ENCODE peak calls at places on chromosome 21, in six cellular contexts. X is stomach, O is GM12878, T is A549, L is sigmoid colon, R is HepG2. C is an unnamed sample.

GRCh38 chr21:38401527-38401926 is 96.8 kb downstream of the ERG start:
- DNase-seq in X (no peak), L (no peak), O (no peak), T (no peak), R (no peak), C (no peak)

GRCh38 chr21:42160950-42161225 is 58.1 kb upstream of the ABCG1 start:
- DNase-seq in O (no peak), L (peak; percentile 19), T (no peak), R (peak; percentile 10), X (no peak), C (no peak)

GRCh38 chr21:17828223-17828622 is 9.1 kb upstream of the C21orf91 start:
- DNase-seq in O (no peak), X (no peak), R (no peak), L (no peak), T (no peak), C (no peak)

GRCh38 chr21:46509760-46510159 is 51.1 kb downstream of the DIP2A start:
- DNase-seq in X (peak; percentile 95), R (peak; percentile 87), L (no peak), T (peak; percentile 25), O (no peak), C (no peak)

GRCh38 chr21:23162213-23162946 is 2164.2 kb downstream of the NCAM2 start:
- DNase-seq in L (no peak), X (no peak), R (no peak), O (no peak), T (no peak), C (no peak)

GRCh38 chr21:14306143-14306907 is 76.6 kb downstream of the HSPA13 start:
- DNase-seq in T (no peak), O (no peak), R (no peak), X (no peak), L (no peak), C (no peak)

GRCh38 chr21:15408089-15408488 is 321.7 kb upstream of the USP25 start:
- DNase-seq in L (no peak), X (no peak), T (no peak), R (no peak), O (no peak), C (no peak)

GRCh38 chr21:41304068-41304720 is 12.4 kb upstream of the FAM3B start:
- DNase-seq in T (no peak), O (no peak), R (no peak), L (no peak), X (no peak), C (no peak)

GRCh38 chr21:37871121-37871862 is 45.0 kb downstream of the KCNJ6 start:
- DNase-seq in T (no peak), R (no peak), O (no peak), L (no peak), X (no peak), C (no peak)

GRCh38 chr21:29394051-29394450 is 95.3 kb downstream of the BACH1 start:
- DNase-seq in T (no peak), O (no peak), L (no peak), R (no peak), X (no peak), C (no peak)

GRCh38 chr21:39664586-39664985 is 51.8 kb downstream of the B3GALT5 start:
- DNase-seq in T (no peak), X (no peak), L (no peak), O (no peak), R (no peak), C (no peak)

GRCh38 chr21:29002442-29003144 is 9.9 kb upstream of the LTN1 start:
- DNase-seq in X (peak; percentile 96), L (peak; percentile 98), O (peak; percentile 89), R (peak; percentile 92), T (peak; percentile 84), C (peak; percentile 94)

GRCh38 chr21:33801424-33802405 is 113.9 kb downstream of the ATP5PO start:
- DNase-seq in X (peak; percentile 46), O (no peak), T (peak; percentile 14), R (peak; percentile 1), L (no peak), C (no peak)

DNA sequence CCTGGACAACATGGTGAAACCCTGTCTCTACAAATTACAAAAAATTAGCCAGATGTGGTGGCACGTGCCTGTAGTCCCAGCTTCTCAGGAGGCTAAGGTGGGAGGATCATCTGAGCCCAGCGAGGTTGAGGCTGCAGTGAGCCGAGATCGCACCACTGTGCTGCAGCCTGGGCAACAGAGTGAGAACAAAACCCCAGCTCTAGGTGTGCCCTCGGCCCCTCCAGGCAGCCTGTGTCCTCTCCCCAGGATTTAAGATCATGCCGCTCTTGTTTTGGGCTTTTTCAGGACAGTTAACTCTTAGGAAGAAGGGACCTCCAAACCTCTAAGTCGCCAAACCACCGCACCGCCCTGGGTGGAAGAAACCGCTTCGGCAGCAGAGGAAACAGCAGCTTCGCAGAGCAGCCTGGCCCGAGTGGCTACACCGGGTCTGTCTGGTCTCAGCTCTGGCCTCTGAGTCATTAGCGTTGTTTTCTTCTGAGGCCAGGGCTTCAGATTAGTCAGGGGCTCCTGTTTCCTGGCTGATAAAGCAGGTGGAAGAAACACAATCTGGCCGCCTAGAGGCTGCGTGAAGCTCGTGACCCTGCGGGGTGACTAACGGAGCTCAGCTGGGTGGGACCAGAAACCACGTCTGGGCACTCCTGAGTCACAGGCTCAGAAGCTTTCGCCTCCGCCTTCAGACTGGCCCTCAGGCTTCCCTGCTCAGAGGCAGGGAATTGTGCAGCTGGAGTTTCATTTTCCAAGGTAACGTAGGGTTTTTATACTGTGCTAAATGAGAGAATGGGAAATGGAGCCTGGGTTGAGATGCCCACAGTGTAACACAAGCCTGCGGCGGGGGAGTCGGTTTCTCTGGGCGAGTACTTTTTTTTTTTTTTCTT is 44.7 kb downstream of the CHAF1B start:
- DNase-seq in L (peak; percentile 90), X (peak; percentile 84), R (peak; percentile 69), T (peak; percentile 95), O (peak; percentile 59), C (peak; percentile 91)
- TF ChIP-seq POLR2A in L (no peak), X (no peak), R (no peak), T (peak; percentile 51), O (peak; percentile 76), C (peak; percentile 18)

DNA sequence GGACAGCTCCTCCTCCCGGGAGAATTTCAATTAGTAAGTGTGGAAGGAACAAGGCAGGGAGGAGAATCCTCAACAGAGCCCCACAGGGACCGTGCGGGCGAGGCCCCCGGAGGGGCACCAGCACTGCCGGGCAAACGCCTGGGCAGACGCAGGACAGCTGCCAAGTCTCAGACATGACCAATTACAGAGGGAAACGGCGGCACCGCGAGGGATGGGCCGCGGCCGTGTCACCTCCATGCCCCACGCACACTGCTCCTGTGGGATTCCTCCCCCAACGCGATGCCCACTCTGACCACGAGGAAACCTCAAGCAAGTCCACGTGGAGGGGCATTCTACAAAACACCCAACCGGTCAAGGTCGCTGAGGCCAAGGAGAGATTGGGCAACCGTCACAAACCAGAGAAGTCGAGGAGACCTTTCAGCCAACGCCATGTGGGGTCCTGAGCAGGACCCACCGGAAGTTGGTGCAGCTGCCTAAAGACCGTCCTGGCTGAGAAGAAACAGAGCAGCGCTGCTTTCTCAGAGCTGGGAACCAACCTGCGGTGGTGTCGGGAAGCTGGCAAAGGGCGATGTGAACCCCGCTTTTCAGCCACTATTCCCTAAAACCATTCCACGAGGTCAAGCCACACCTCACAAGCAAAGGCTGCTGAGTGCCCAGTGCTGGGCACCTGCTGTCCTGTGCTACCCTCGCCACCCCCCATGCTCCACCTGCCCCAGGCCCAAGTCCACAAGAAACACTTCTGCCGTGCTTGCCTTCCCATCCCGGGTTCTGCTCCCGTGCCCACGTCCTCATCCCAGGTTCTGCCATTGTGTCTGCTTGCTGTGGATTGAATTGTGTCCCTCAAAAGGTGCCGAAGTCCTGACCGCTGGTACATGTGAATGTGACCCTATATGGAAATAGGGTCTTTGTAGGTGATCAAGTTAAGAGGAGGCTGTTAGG is 1.4 kb upstream of the KRTAP10-4 start:
- DNase-seq in L (peak; percentile 57), R (no peak), X (no peak), T (no peak), O (no peak), C (no peak)
- TF ChIP-seq EP300 in L (no peak), R (no peak), X (no peak), T (no peak), O (no peak), C (no peak)

GRCh38 chr21:27057997-27058396 is 91.1 kb upstream of the ADAMTS5 start:
- DNase-seq in T (no peak), R (no peak), O (no peak), X (no peak), L (no peak), C (no peak)

GRCh38 chr21:27062441-27062840 is 95.6 kb upstream of the ADAMTS5 start:
- DNase-seq in R (no peak), L (no peak), X (no peak), T (no peak), O (no peak), C (no peak)

GRCh38 chr21:27061783-27062182 is 94.9 kb upstream of the ADAMTS5 start:
- DNase-seq in T (no peak), R (no peak), O (no peak), X (no peak), L (no peak), C (no peak)

GRCh38 chr21:27060190-27060589 is 93.3 kb upstream of the ADAMTS5 start:
- DNase-seq in R (no peak), O (no peak), X (no peak), T (no peak), L (no peak), C (no peak)

GRCh38 chr21:27058673-27059365 is 91.9 kb upstream of the ADAMTS5 start:
- DNase-seq in O (no peak), R (no peak), X (no peak), L (no peak), T (no peak), C (no peak)
- TF ChIP-seq CTCF in O (no peak), R (no peak), X (no peak), L (no peak), T (no peak), C (no peak)

GRCh38 chr21:34836933-34837505 is 168.2 kb downstream of the CLIC6 start:
- DNase-seq in T (no peak), O (no peak), R (no peak), X (no peak), L (no peak), C (no peak)

GRCh38 chr21:34834307-34834706 is 165.5 kb downstream of the CLIC6 start:
- DNase-seq in L (no peak), O (no peak), T (no peak), X (no peak), R (no peak), C (no peak)

GRCh38 chr21:34835526-34835925 is 166.7 kb downstream of the CLIC6 start:
- DNase-seq in L (peak; percentile 82), O (no peak), R (peak; percentile 50), T (no peak), X (no peak), C (no peak)

GRCh38 chr21:34834852-34835501 is 166.2 kb downstream of the CLIC6 start:
- DNase-seq in R (no peak), X (no peak), T (no peak), L (no peak), O (no peak), C (no peak)

DNA sequence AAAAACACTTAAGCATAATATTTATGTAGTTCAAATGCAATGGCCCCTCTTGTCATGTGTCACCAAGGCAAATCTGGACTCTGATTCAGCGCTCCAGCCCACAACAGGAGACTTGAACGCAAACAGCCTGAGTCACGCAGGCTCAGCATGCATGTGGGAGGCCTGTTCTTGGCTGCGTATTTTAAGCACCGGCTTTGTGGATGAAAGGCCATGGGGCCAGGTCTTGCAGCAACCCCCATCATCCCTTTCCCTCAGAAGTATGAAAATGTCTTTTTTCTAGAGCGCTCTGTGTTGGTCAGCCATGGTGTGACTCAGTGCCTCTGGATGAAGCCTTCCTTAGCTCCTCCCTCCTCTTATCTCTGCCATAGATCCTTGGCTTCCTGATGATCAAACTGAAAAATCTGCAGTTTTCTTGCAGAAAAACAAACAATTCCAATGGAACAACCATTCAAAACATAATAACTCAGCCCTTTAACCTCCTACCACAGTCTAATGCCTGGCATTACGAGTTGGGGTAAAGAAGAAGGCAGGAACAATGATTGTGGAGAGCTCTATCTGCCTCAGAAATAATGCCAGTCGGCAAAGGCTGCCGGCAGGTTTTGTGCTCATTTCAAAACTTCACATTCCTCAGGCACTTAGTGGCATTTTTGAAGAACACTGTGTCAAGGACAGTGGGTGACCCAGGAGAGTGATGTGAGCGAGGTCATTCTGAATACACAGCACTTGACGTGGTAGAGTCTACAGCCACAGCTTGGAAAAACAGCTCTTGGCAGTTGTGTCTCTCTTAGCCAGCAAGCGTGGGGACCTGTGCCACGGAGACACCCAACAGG is 167.5 kb downstream of the CLIC6 start:
- DNase-seq in L (peak; percentile 90), X (peak; percentile 71), R (peak; percentile 92), O (no peak), T (peak; percentile 60), C (peak; percentile 81)
- TF ChIP-seq POLR2A in L (no peak), X (no peak), R (no peak), O (no peak), T (no peak), C (no peak)

C was measured in ovary.